ENCODE peak calls at places on chromosomes 5 and 9, in eight cellular contexts. D, H, X, U, L, Z, F and P are unnamed samples.

GRCh38 chr9:89686134-89686533 is 81.3 kb downstream of the GADD45G start:
- DNase-seq in D (no peak), H (no peak), X (no peak), U (no peak), L (no peak), Z (no peak), F (no peak), P (no peak)

GRCh38 chr5:125274211-125274610 is 527.8 kb upstream of the ZNF608 start:
- DNase-seq in D (no peak), H (no peak), X (no peak), U (no peak), L (no peak), Z (no peak), F (no peak), P (no peak)

GRCh38 chr5:5532306-5533076 is 110.0 kb downstream of the ICE1 start:
- DNase-seq in D (no peak), H (no peak), X (no peak), U (no peak), L (no peak), Z (no peak), F (no peak), P (no peak)

GRCh38 chr9:5265939-5266338 is 34.7 kb downstream of the INSL4 start:
- DNase-seq in D (no peak), H (no peak), X (no peak), U (no peak), L (no peak), Z (peak), F (no peak), P (no peak)

GRCh38 chr5:67526793-67527192 is 330.2 kb upstream of the CD180 start:
- DNase-seq in D (no peak), H (no peak), X (no peak), U (no peak), L (no peak), Z (no peak), F (no peak), P (no peak)

GRCh38 chr9:3569529-3569928 is 43.7 kb upstream of the RFX3 start:
- DNase-seq in D (no peak), H (no peak), X (no peak), U (no peak), L (no peak), Z (no peak), F (no peak), P (no peak)

GRCh38 chr5:39175273-39175955 is 43.9 kb downstream of the FYB1 start:
- DNase-seq in D (no peak), H (no peak), X (no peak), U (no peak), L (no peak), Z (no peak), F (no peak), P (no peak)

GRCh38 chr5:33671700-33672291 is 220.0 kb downstream of the ADAMTS12 start:
- DNase-seq in D (no peak), H (no peak), X (no peak), U (no peak), L (no peak), Z (no peak), F (no peak), P (no peak)

GRCh38 chr9:17491780-17492179 is 87.1 kb upstream of the SH3GL2 start:
- DNase-seq in D (no peak), H (no peak), X (no peak), U (no peak), L (no peak), Z (no peak), F (no peak), P (no peak)

GRCh38 chr9:124197177-124198095 is 60.3 kb upstream of the NEK6 start:
- DNase-seq in D (no peak), H (no peak), X (no peak), U (no peak), L (peak), Z (no peak), F (no peak), P (peak)